ENCODE peak calls at places on chromosomes 6 and 20, in six cellular contexts. One of them, this sample, is unnamed.

GRCh38 chr6:32096394-32097258 is 12.5 kb downstream of the TNXB start:
- DNase-seq in K562: no peak
- DNase-seq in SK-N-SH: peak
- DNase-seq in GM12878: no peak
- DNase-seq in HCT116: no peak
- DNase-seq in HepG2: no peak
- DNase-seq in this sample: peak

GRCh38 chr6:158131926-158132325 is 36.1 kb downstream of the SERAC1 start:
- DNase-seq in K562: peak
- DNase-seq in SK-N-SH: peak
- DNase-seq in GM12878: no peak
- DNase-seq in HCT116: no peak
- DNase-seq in HepG2: peak
- DNase-seq in this sample: peak

GRCh38 chr6:129859524-129859923 is 1.6 kb downstream of the TMEM244 start:
- DNase-seq in K562: no peak
- DNase-seq in SK-N-SH: no peak
- DNase-seq in GM12878: no peak
- DNase-seq in HCT116: no peak
- DNase-seq in HepG2: no peak
- DNase-seq in this sample: no peak

GRCh38 chr20:46838002-46838401 is 56.6 kb upstream of the EYA2 start:
- DNase-seq in K562: no peak
- DNase-seq in SK-N-SH: no peak
- DNase-seq in GM12878: no peak
- DNase-seq in HCT116: no peak
- DNase-seq in HepG2: no peak
- DNase-seq in this sample: peak

GRCh38 chr20:57264151-57264792 is 2.2 kb downstream of the BMP7 start:
- DNase-seq in K562: no peak
- DNase-seq in SK-N-SH: no peak
- DNase-seq in GM12878: no peak
- DNase-seq in HCT116: no peak
- DNase-seq in HepG2: peak
- DNase-seq in this sample: peak

GRCh38 chr20:57588596-57588995 is 27.7 kb downstream of the PCK1 start:
- DNase-seq in K562: no peak
- DNase-seq in SK-N-SH: no peak
- DNase-seq in GM12878: no peak
- DNase-seq in HCT116: no peak
- DNase-seq in HepG2: no peak
- DNase-seq in this sample: no peak

GRCh38 chr6:148524976-148525375 is 182.3 kb downstream of the SASH1 start:
- DNase-seq in K562: no peak
- DNase-seq in SK-N-SH: no peak
- DNase-seq in GM12878: no peak
- DNase-seq in HCT116: no peak
- DNase-seq in HepG2: no peak
- DNase-seq in this sample: no peak

GRCh38 chr20:62165762-62166399 is 16.9 kb upstream of the MTG2 start:
- DNase-seq in K562: no peak
- DNase-seq in SK-N-SH: no peak
- DNase-seq in GM12878: no peak
- DNase-seq in HCT116: no peak
- DNase-seq in HepG2: no peak
- DNase-seq in this sample: no peak

GRCh38 chr6:45424628-45424955 is 46.9 kb upstream of the SUPT3H start:
- DNase-seq in K562: no peak
- DNase-seq in SK-N-SH: no peak
- DNase-seq in GM12878: no peak
- DNase-seq in HCT116: no peak
- DNase-seq in HepG2: no peak
- DNase-seq in this sample: no peak

GRCh38 chr6:157323924-157324276 is 581 bp upstream of the TMEM242 start:
- DNase-seq in K562: peak
- DNase-seq in SK-N-SH: peak
- DNase-seq in GM12878: no peak
- DNase-seq in HCT116: peak
- DNase-seq in HepG2: peak
- DNase-seq in this sample: peak

GRCh38 chr20:33108641-33109040 is 29.2 kb downstream of the BPIFB4 start:
- DNase-seq in K562: no peak
- DNase-seq in SK-N-SH: no peak
- DNase-seq in GM12878: no peak
- DNase-seq in HCT116: no peak
- DNase-seq in HepG2: no peak
- DNase-seq in this sample: no peak

DNA sequence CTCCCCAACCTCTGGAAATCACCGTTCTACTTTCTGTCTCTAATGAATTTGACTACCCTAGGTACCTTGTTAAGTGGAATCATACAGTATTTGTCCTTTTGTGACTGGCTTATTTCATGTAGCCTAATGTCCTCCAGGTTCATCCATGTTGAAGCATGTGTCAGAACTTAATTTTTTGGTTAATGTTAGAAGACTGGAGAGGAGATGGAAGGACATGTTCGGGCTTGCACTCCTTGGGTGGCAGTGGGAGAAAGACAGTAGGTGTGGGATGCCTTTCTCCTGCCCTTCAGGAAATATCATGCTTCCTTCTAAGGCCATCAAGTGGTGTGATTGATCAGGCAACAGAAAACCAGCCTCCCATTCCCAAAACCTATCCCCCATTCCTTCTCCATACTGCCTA is 61.1 kb upstream of the RNF144B start:
- DNase-seq in K562: no peak
- DNase-seq in SK-N-SH: no peak
- DNase-seq in GM12878: no peak
- DNase-seq in HCT116: no peak
- DNase-seq in HepG2: no peak
- DNase-seq in this sample: no peak
- H2AFZ ChIP-seq in K562: no peak
- H2AFZ ChIP-seq in SK-N-SH: peak
- H2AFZ ChIP-seq in GM12878: no peak
- H2AFZ ChIP-seq in HCT116: no peak
- H2AFZ ChIP-seq in HepG2: no peak
- H2AFZ ChIP-seq in this sample: peak

DNA sequence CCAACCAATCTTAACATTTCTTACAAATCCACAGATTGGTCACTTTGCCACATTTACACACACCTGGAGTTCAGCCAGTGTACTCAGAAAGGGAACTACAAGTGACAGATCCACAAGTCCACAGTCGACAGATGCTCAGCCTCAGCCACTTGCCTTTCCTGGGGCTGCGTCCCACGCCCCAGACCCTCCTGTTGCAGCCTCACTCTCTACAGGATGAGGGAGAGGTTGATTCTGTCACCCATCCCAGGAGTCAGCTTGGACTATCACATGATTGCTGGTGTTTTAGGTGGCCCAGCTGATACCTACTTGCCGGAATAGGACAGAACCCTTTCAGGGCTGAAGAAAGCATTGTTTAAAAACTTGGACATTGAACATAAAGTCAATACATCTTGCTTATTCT is 108.8 kb downstream of the FAM120B start:
- DNase-seq in K562: no peak
- DNase-seq in SK-N-SH: no peak
- DNase-seq in GM12878: no peak
- DNase-seq in HCT116: no peak
- DNase-seq in HepG2: no peak
- DNase-seq in this sample: no peak
- TF ChIP-seq REST in K562: no peak
- TF ChIP-seq REST in SK-N-SH: no peak
- TF ChIP-seq REST in GM12878: no peak
- TF ChIP-seq REST in HCT116: no peak
- TF ChIP-seq REST in HepG2: no peak
- TF ChIP-seq REST in this sample: no peak

GRCh38 chr20:36469973-36470372 is 71.3 kb upstream of the MYL9 start:
- DNase-seq in K562: no peak
- DNase-seq in SK-N-SH: no peak
- DNase-seq in GM12878: no peak
- DNase-seq in HCT116: no peak
- DNase-seq in HepG2: no peak
- DNase-seq in this sample: no peak
- TF ChIP-seq POLR2AphosphoS5 in K562: no peak
- TF ChIP-seq POLR2AphosphoS5 in SK-N-SH: no peak
- TF ChIP-seq POLR2AphosphoS5 in GM12878: no peak
- TF ChIP-seq POLR2AphosphoS5 in HCT116: no peak
- TF ChIP-seq POLR2AphosphoS5 in HepG2: no peak
- TF ChIP-seq POLR2AphosphoS5 in this sample: no peak

GRCh38 chr20:3051385-3052019 is 5.7 kb downstream of the MRPS26 start:
- DNase-seq in K562: no peak
- DNase-seq in SK-N-SH: no peak
- DNase-seq in GM12878: no peak
- DNase-seq in HCT116: no peak
- DNase-seq in HepG2: no peak
- DNase-seq in this sample: no peak
- H2AFZ ChIP-seq in K562: no peak
- H2AFZ ChIP-seq in SK-N-SH: no peak
- H2AFZ ChIP-seq in GM12878: no peak
- H2AFZ ChIP-seq in HCT116: no peak
- H2AFZ ChIP-seq in HepG2: no peak
- H2AFZ ChIP-seq in this sample: no peak

GRCh38 chr20:14992961-14993360 is 655.5 kb upstream of the FLRT3 start:
- DNase-seq in K562: no peak
- DNase-seq in SK-N-SH: peak
- DNase-seq in GM12878: no peak
- DNase-seq in HCT116: no peak
- DNase-seq in HepG2: peak
- DNase-seq in this sample: no peak

GRCh38 chr20:14996883-14997672 is 659.7 kb upstream of the FLRT3 start:
- DNase-seq in K562: no peak
- DNase-seq in SK-N-SH: no peak
- DNase-seq in GM12878: no peak
- DNase-seq in HCT116: no peak
- DNase-seq in HepG2: no peak
- DNase-seq in this sample: no peak

GRCh38 chr20:14992071-14992654 is 654.8 kb upstream of the FLRT3 start:
- DNase-seq in K562: no peak
- DNase-seq in SK-N-SH: no peak
- DNase-seq in GM12878: no peak
- DNase-seq in HCT116: no peak
- DNase-seq in HepG2: peak
- DNase-seq in this sample: no peak

GRCh38 chr20:14997791-14998190 is 660.4 kb upstream of the FLRT3 start:
- DNase-seq in K562: no peak
- DNase-seq in SK-N-SH: no peak
- DNase-seq in GM12878: no peak
- DNase-seq in HCT116: no peak
- DNase-seq in HepG2: no peak
- DNase-seq in this sample: no peak
- TF ChIP-seq REST in K562: no peak
- TF ChIP-seq REST in SK-N-SH: peak
- TF ChIP-seq REST in GM12878: no peak
- TF ChIP-seq REST in HCT116: no peak
- TF ChIP-seq REST in HepG2: no peak
- TF ChIP-seq REST in this sample: no peak